ENCODE peak calls at places on chromosome 14, in nine cellular contexts. S is EL; G is fibroblast of the conjunctiva; O is HT1080; A is ovary; R is activated T-cell treated with anti-CD3 and anti-CD28 coated beads for 1 hour; N is activated CD8-positive, alpha-beta memory T cell treated with anti-CD3 and anti-CD28 coated beads for 1 hour; E is adrenal gland; M is iris pigment epithelial cell. Z is an unnamed sample.

GRCh38 chr14:21194597-21194996 is 38.7 kb upstream of the OR5AU1 start:
- DNase-seq in S (no peak), G (no peak), O (no peak), A (no peak), R (no peak), N (no peak), E (no peak), M (no peak), Z (no peak)

GRCh38 chr14:100582496-100583165 is 4.6 kb downstream of the BEGAIN start:
- DNase-seq in S (no peak), G (no peak), O (no peak), A (no peak), R (no peak), N (no peak), E (no peak), M (no peak), Z (no peak)

GRCh38 chr14:70622111-70622712 is 19.5 kb upstream of the TTC9 start:
- DNase-seq in S (peak), G (no peak), O (peak), A (no peak), R (peak), N (no peak), E (peak), M (peak), Z (no peak)

GRCh38 chr14:55446127-55446736 is 5.8 kb upstream of the TBPL2 start:
- DNase-seq in S (peak), G (peak), O (peak), A (peak), R (peak), N (peak), E (peak), M (peak), Z (peak)

GRCh38 chr14:101849125-101849524 is 87.6 kb downstream of the PPP2R5C start:
- DNase-seq in S (no peak), G (no peak), O (no peak), A (no peak), R (no peak), N (no peak), E (no peak), M (no peak), Z (no peak)

GRCh38 chr14:99755629-99756603 is 37.3 kb upstream of the EML1 start:
- DNase-seq in S (peak), G (peak), O (peak), A (peak), R (no peak), N (no peak), E (peak), M (peak), Z (peak)

GRCh38 chr14:36085861-36086260 is 90.7 kb downstream of the PTCSC3 start:
- DNase-seq in S (no peak), G (no peak), O (no peak), A (no peak), R (no peak), N (no peak), E (no peak), M (no peak), Z (no peak)

GRCh38 chr14:61889914-61890351 is 127.7 kb downstream of the SNAPC1 start:
- DNase-seq in S (no peak), G (no peak), O (no peak), A (no peak), R (no peak), N (no peak), E (no peak), M (peak), Z (no peak)

GRCh38 chr14:37320106-37320505 is 122.4 kb downstream of the MIPOL1 start:
- DNase-seq in S (no peak), G (no peak), O (no peak), A (no peak), R (no peak), N (no peak), E (no peak), M (no peak), Z (no peak)

GRCh38 chr14:64965356-64966000 is 6.7 kb downstream of the RAB15 start:
- DNase-seq in S (no peak), G (no peak), O (no peak), A (no peak), R (no peak), N (no peak), E (no peak), M (no peak), Z (no peak)

GRCh38 chr14:104109731-104110361 is 24.3 kb downstream of the ASPG start:
- DNase-seq in S (no peak), G (no peak), O (no peak), A (peak), R (no peak), N (no peak), E (no peak), M (no peak), Z (no peak)

GRCh38 chr14:25009891-25010290 is 40.1 kb downstream of the STXBP6 start:
- DNase-seq in S (peak), G (no peak), O (peak), A (no peak), R (no peak), N (no peak), E (no peak), M (peak), Z (no peak)

GRCh38 chr14:39097159-39097558 is 5.9 kb downstream of the SEC23A start:
- DNase-seq in S (peak), G (no peak), O (peak), A (no peak), R (no peak), N (no peak), E (no peak), M (peak), Z (no peak)

GRCh38 chr14:61512026-61512425 is 183.3 kb upstream of the HIF1A start:
- DNase-seq in S (no peak), G (no peak), O (no peak), A (no peak), R (no peak), N (no peak), E (no peak), M (peak), Z (no peak)

GRCh38 chr14:20381341-20381740 is 32.0 kb downstream of the TEP1 start:
- DNase-seq in S (no peak), G (no peak), O (no peak), A (no peak), R (no peak), N (no peak), E (no peak), M (no peak), Z (no peak)

GRCh38 chr14:68172664-68173063 is 353.1 kb downstream of the RAD51B start:
- DNase-seq in S (no peak), G (no peak), O (no peak), A (no peak), R (no peak), N (no peak), E (no peak), M (peak), Z (no peak)

GRCh38 chr14:29528889-29529288 is 398.8 kb downstream of the PRKD1 start:
- DNase-seq in S (no peak), G (no peak), O (no peak), A (no peak), R (no peak), N (no peak), E (no peak), M (peak), Z (no peak)

GRCh38 chr14:95409472-95410307 is 90.0 kb upstream of the CLMN start:
- DNase-seq in S (no peak), G (no peak), O (no peak), A (no peak), R (no peak), N (no peak), E (no peak), M (no peak), Z (no peak)

GRCh38 chr14:88248606-88249005 is 74.5 kb downstream of the KCNK10 start:
- DNase-seq in S (no peak), G (no peak), O (peak), A (no peak), R (no peak), N (no peak), E (no peak), M (peak), Z (no peak)

Z was measured in GM04504.